ENCODE peak calls at places on chromosomes 4 and X, in four cellular contexts. One of them, this sample, is unnamed.

GRCh38 chrX:11187001-11187400 is 75.9 kb downstream of the HCCS start:
- DNase-seq in WTC11: no peak
- DNase-seq in K562: no peak
- DNase-seq in HepG2: no peak
- DNase-seq in this sample: no peak

GRCh38 chr4:89162486-89162885 is 51.2 kb downstream of the TIGD2 start:
- DNase-seq in WTC11: no peak
- DNase-seq in K562: no peak
- DNase-seq in HepG2: no peak
- DNase-seq in this sample: no peak

GRCh38 chr4:74794341-74794801 is at the start of gene BTC:
- DNase-seq in WTC11: peak
- DNase-seq in K562: no peak
- DNase-seq in HepG2: peak
- DNase-seq in this sample: no peak

GRCh38 chrX:11446951-11447350 is 153.7 kb downstream of the AMELX start:
- DNase-seq in WTC11: no peak
- DNase-seq in K562: no peak
- DNase-seq in HepG2: no peak
- DNase-seq in this sample: no peak

GRCh38 chr4:106065018-106065417 is 169.7 kb downstream of the NPNT start:
- DNase-seq in WTC11: no peak
- DNase-seq in HepG2: no peak
- DNase-seq in K562: no peak
- DNase-seq in this sample: no peak

GRCh38 chrX:87727615-87728014 is 210.0 kb downstream of the KLHL4 start:
- DNase-seq in HepG2: no peak
- DNase-seq in K562: no peak
- DNase-seq in WTC11: no peak
- DNase-seq in this sample: no peak

GRCh38 chrX:12249997-12250396 is 111.7 kb downstream of the FRMPD4 start:
- DNase-seq in HepG2: no peak
- DNase-seq in K562: no peak
- DNase-seq in WTC11: no peak
- DNase-seq in this sample: no peak

GRCh38 chrX:120781416-120781815 is 94.2 kb downstream of the CT47B1 start:
- DNase-seq in K562: no peak
- DNase-seq in WTC11: no peak
- DNase-seq in HepG2: no peak
- DNase-seq in this sample: no peak

GRCh38 chr4:165360041-165360782 is 18.6 kb upstream of the CPE start:
- DNase-seq in WTC11: no peak
- DNase-seq in HepG2: no peak
- DNase-seq in K562: no peak
- DNase-seq in this sample: no peak

GRCh38 chrX:23783569-23784486 is 855 bp downstream of the SAT1 start:
- DNase-seq in HepG2: no peak
- DNase-seq in K562: no peak
- DNase-seq in WTC11: no peak
- DNase-seq in this sample: no peak

GRCh38 chr4:153763404-153763803 is 3.6 kb upstream of the RNF175 start:
- DNase-seq in WTC11: peak
- DNase-seq in HepG2: no peak
- DNase-seq in K562: no peak
- DNase-seq in this sample: no peak

DNA sequence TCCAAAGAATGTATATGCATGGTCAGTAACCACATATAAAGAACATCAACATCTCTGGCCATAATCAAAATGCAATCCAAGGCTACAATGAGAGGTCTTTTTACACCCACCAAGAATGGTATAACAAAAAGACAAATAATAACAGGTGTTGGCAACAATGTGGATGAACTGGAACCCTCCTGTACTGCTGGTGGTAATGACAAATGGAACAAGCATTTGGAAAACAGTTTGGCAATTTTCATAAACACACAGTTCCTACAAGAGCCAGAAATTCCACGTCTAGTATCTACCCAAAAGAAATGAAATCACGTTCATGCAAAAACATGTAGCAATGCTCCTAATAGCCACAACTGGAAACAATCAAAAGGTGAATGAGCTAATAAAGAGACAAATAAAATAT is 11.7 kb downstream of the UGT2B4 start:
- DNase-seq in HepG2: no peak
- DNase-seq in K562: no peak
- DNase-seq in WTC11: no peak
- DNase-seq in this sample: no peak
- TF ChIP-seq NR2C2 in HepG2: no peak
- TF ChIP-seq NR2C2 in K562: no peak
- TF ChIP-seq NR2C2 in WTC11: no peak
- TF ChIP-seq NR2C2 in this sample: no peak

GRCh38 chr4:118910221-118910620 is 21.6 kb downstream of the SYNPO2 start:
- DNase-seq in HepG2: no peak
- DNase-seq in K562: no peak
- DNase-seq in WTC11: no peak
- DNase-seq in this sample: no peak

GRCh38 chr4:118909173-118909956 is 20.7 kb downstream of the SYNPO2 start:
- DNase-seq in K562: no peak
- DNase-seq in WTC11: no peak
- DNase-seq in HepG2: no peak
- DNase-seq in this sample: no peak

GRCh38 chr4:118904418-118904817 is 15.8 kb downstream of the SYNPO2 start:
- DNase-seq in HepG2: no peak
- DNase-seq in WTC11: no peak
- DNase-seq in K562: no peak
- DNase-seq in this sample: no peak

GRCh38 chr4:118905546-118905945 is 16.9 kb downstream of the SYNPO2 start:
- DNase-seq in HepG2: no peak
- DNase-seq in K562: no peak
- DNase-seq in WTC11: no peak
- DNase-seq in this sample: no peak

DNA sequence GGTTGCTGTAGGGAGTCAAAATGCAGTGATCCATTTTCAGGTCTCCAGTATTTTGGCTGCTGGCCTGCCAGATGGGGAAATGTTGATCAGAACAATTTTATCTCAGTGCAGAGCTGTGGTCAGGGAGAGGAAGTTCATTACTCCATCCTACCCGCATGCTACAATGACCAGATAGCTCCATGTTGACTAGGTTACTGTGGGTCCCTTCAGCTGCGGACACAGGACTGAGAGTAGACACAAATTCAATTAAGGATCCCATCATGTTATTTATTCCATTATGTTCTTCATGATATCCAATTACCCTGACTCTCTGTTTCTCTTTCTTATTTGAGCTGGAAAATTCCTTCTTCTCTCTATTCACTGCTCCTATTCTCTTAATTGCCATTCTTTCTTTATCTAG is 16.3 kb downstream of the SYNPO2 start:
- DNase-seq in K562: no peak
- DNase-seq in WTC11: no peak
- DNase-seq in HepG2: no peak
- DNase-seq in this sample: no peak
- TF ChIP-seq NR2C2 in K562: no peak
- TF ChIP-seq NR2C2 in WTC11: no peak
- TF ChIP-seq NR2C2 in HepG2: no peak
- TF ChIP-seq NR2C2 in this sample: no peak

DNA sequence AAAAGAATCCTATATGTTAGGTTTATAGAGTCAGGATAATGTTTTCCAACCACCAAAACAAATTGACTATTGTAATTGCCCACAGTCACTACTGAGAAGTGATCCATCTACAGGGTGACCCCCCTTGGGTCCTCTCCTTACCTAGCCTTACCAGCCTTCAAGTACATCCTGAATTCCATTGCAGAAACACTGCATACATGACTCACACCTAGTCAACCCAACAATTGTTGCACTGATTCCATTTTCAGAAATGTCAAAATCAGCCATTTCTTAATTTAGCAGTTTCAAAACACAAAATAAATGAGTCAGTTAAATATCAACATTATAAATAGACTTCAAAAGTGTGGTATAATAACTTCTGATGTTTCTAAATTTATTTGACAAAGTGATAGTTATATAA is 106.3 kb upstream of the TNIP3 start:
- DNase-seq in K562: no peak
- DNase-seq in WTC11: no peak
- DNase-seq in HepG2: no peak
- DNase-seq in this sample: no peak
- TF ChIP-seq NR2C2 in K562: no peak
- TF ChIP-seq NR2C2 in WTC11: no peak
- TF ChIP-seq NR2C2 in HepG2: no peak
- TF ChIP-seq NR2C2 in this sample: no peak

GRCh38 chr4:17762705-17763104 is 18.7 kb downstream of the FAM184B start:
- DNase-seq in HepG2: peak
- DNase-seq in K562: peak
- DNase-seq in WTC11: no peak
- DNase-seq in this sample: no peak
- TF ChIP-seq NR2C2 in HepG2: no peak
- TF ChIP-seq NR2C2 in K562: no peak
- TF ChIP-seq NR2C2 in WTC11: no peak
- TF ChIP-seq NR2C2 in this sample: no peak